ENCODE peak calls at places on chromosomes 13 and 19, in eight cellular contexts. C, R, O, I, W, J, E and L are unnamed samples. For H3K4me1, the result is how much of the 10 kb centered on the place peaks cover.

GRCh38 chr19:29741776-29742175 is 26.7 kb upstream of the C19orf12 start:
- DNase-seq in C (no peak), R (no peak), O (no peak), I (no peak), W (no peak), J (no peak), E (no peak), L (no peak)

GRCh38 chr19:44677019-44677809 is 5.9 kb downstream of the CEACAM19 start:
- DNase-seq in C (no peak), R (peak), O (peak), I (peak), W (peak), J (no peak), E (no peak), L (no peak)

GRCh38 chr19:29337029-29337428 is 124.1 kb upstream of the UQCRFS1 start:
- DNase-seq in C (no peak), R (no peak), O (no peak), I (no peak), W (no peak), J (no peak), E (no peak), L (no peak)

GRCh38 chr13:77330009-77330471 is 3.1 kb upstream of the MYCBP2 start:
- DNase-seq in C (no peak), R (no peak), O (no peak), I (no peak), W (no peak), J (no peak), E (no peak), L (no peak)

GRCh38 chr19:52904052-52904451 is 6.6 kb upstream of the ZNF320 start:
- DNase-seq in C (no peak), R (no peak), O (no peak), I (no peak), W (no peak), J (no peak), E (no peak), L (no peak)

GRCh38 chr19:1183543-1184172 is 9.6 kb upstream of the SBNO2 start:
- DNase-seq in C (no peak), R (peak), O (peak), I (peak), W (peak), J (peak), E (no peak), L (no peak)

GRCh38 chr19:3708207-3708931 is at the start of gene TJP3:
- DNase-seq in C (no peak), R (peak), O (peak), I (peak), W (no peak), J (peak), E (no peak), L (no peak)

GRCh38 chr19:2050991-2051770 is at the start of gene MKNK2:
- DNase-seq in C (peak), R (peak), O (peak), I (peak), W (peak), J (peak), E (peak), L (peak)

GRCh38 chr19:6276447-6276846 is 3.3 kb downstream of the MLLT1 start:
- DNase-seq in C (peak), R (peak), O (peak), I (no peak), W (no peak), J (peak), E (peak), L (no peak)

GRCh38 chr13:44695520-44695919 is 119.4 kb upstream of the TSC22D1 start:
- DNase-seq in C (no peak), R (no peak), O (no peak), I (no peak), W (no peak), J (no peak), E (no peak), L (no peak)

GRCh38 chr13:80374453-80374852 is 33.5 kb upstream of the SPRY2 start:
- DNase-seq in C (peak), R (no peak), O (no peak), I (no peak), W (no peak), J (peak), E (no peak), L (no peak)

GRCh38 chr13:27079421-27079958 is 92.1 kb downstream of the USP12 start:
- DNase-seq in C (no peak), R (no peak), O (no peak), I (no peak), W (peak), J (no peak), E (no peak), L (no peak)

GRCh38 chr13:40230833-40231266 is 435.6 kb downstream of the FOXO1 start:
- DNase-seq in C (no peak), R (no peak), O (peak), I (no peak), W (no peak), J (no peak), E (no peak), L (no peak)

GRCh38 chr19:51546650-51547396 is 15.4 kb upstream of the SIGLEC6 start:
- DNase-seq in C (no peak), R (no peak), O (no peak), I (no peak), W (no peak), J (no peak), E (no peak), L (no peak)

GRCh38 chr19:12792853-12793289 is 1.6 kb downstream of the JUNB start:
- DNase-seq in C (peak), R (no peak), O (no peak), I (no peak), W (no peak), J (no peak), E (peak), L (peak)

GRCh38 chr19:38221421-38221820 is 2.6 kb downstream of the DPF1 start:
- DNase-seq in C (no peak), R (no peak), O (no peak), I (no peak), W (no peak), J (no peak), E (no peak), L (no peak)

GRCh38 chr13:41577437-41577836 is 120.1 kb downstream of the RGCC start:
- DNase-seq in C (peak), R (peak), O (peak), I (no peak), W (no peak), J (peak), E (peak), L (no peak)

GRCh38 chr13:72255908-72256307 is 388.9 kb upstream of the DACH1 start:
- DNase-seq in C (no peak), R (peak), O (peak), I (peak), W (peak), J (no peak), E (no peak), L (no peak)

GRCh38 chr13:103794526-103794925 is 728.3 kb upstream of the SLC10A2 start:
- DNase-seq in C (no peak), R (no peak), O (no peak), I (no peak), W (no peak), J (no peak), E (no peak), L (no peak)

GRCh38 chr13:71149498-71150363 is 717.3 kb downstream of the DACH1 start:
- DNase-seq in C (no peak), R (no peak), O (no peak), I (no peak), W (no peak), J (no peak), E (no peak), L (no peak)

GRCh38 chr13:44368062-44368591 is 5.5 kb upstream of the SERP2 start:
- DNase-seq in C (no peak), R (no peak), O (no peak), I (no peak), W (no peak), J (no peak), E (no peak), L (no peak)

GRCh38 chr13:88031980-88032562 is 360.9 kb downstream of the SLITRK5 start:
- DNase-seq in C (no peak), R (no peak), O (no peak), I (no peak), W (no peak), J (no peak), E (no peak), L (no peak)

GRCh38 chr13:88908896-88909535 is 1237.8 kb downstream of the SLITRK5 start:
- DNase-seq in C (no peak), R (peak), O (no peak), I (no peak), W (no peak), J (peak), E (no peak), L (no peak)

GRCh38 chr13:72384186-72384823 is 343.1 kb downstream of the MZT1 start:
- DNase-seq in C (no peak), R (no peak), O (peak), I (no peak), W (no peak), J (no peak), E (no peak), L (no peak)

GRCh38 chr13:50400035-50400726 is 384.9 kb downstream of the KCNRG start:
- DNase-seq in C (peak), R (peak), O (peak), I (no peak), W (no peak), J (no peak), E (no peak), L (no peak)

GRCh38 chr19:5012688-5013457 is 44.0 kb downstream of the KDM4B start:
- DNase-seq in C (no peak), R (no peak), O (no peak), I (no peak), W (no peak), J (no peak), E (no peak), L (no peak)

GRCh38 chr13:44969858-44970484 is 19.3 kb downstream of the NUFIP1 start:
- DNase-seq in C (no peak), R (no peak), O (no peak), I (no peak), W (no peak), J (no peak), E (no peak), L (no peak)

GRCh38 chr19:40671404-40671803 is 19.0 kb downstream of the NUMBL start:
- DNase-seq in C (no peak), R (no peak), O (no peak), I (no peak), W (no peak), J (peak), E (no peak), L (no peak)

GRCh38 chr19:32869369-32870153 is at the start of gene SLC7A9:
- DNase-seq in C (no peak), R (no peak), O (no peak), I (no peak), W (no peak), J (no peak), E (no peak), L (no peak)

GRCh38 chr13:95281258-95281602 is 20.0 kb downstream of the ABCC4 start:
- DNase-seq in C (no peak), R (no peak), O (no peak), I (no peak), W (no peak), J (no peak), E (no peak), L (no peak)

GRCh38 chr13:97226013-97226412 is 3.9 kb downstream of the MBNL2 start:
- DNase-seq in C (no peak), R (peak), O (no peak), I (no peak), W (peak), J (no peak), E (no peak), L (no peak)
- H3K4me1 ChIP-seq in C (half or more), R (half or more), O (under half), I (under half), W (under half), J (under half), E (under half), L (under half)

GRCh38 chr13:32837307-32837972 is 178.8 kb upstream of the KL start:
- DNase-seq in C (no peak), R (no peak), O (no peak), I (no peak), W (peak), J (no peak), E (no peak), L (no peak)

GRCh38 chr13:32840840-32841713 is 175.1 kb upstream of the KL start:
- DNase-seq in C (no peak), R (peak), O (no peak), I (no peak), W (peak), J (no peak), E (no peak), L (no peak)

GRCh38 chr13:32840113-32840512 is 176.1 kb upstream of the KL start:
- DNase-seq in C (no peak), R (no peak), O (no peak), I (no peak), W (no peak), J (no peak), E (no peak), L (no peak)

GRCh38 chr13:32837973-32838940 is 178.0 kb upstream of the KL start:
- DNase-seq in C (no peak), R (peak), O (no peak), I (no peak), W (peak), J (no peak), E (no peak), L (no peak)

DNA sequence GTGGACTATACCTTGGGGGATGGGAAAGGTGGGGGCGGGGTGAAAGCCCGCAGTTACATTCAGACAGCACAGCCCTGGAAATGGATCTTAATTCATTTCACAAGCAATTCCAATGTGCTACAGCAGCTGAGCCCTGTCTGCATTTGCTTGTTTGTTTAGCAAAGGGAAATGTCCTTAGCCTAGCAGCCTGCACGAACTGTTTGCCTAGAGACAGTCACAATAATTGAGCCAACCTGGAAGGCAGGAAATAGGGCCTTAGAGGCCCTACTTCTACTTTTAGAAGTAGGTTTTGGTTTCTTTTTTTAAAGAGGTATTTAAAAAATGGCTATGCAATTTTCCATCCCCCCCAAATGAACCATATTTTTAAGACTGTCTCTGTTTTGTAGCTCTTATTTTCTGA is 177.2 kb upstream of the KL start:
- DNase-seq in C (no peak), R (peak), O (no peak), I (no peak), W (peak), J (peak), E (no peak), L (no peak)
- H3K27ac ChIP-seq in C (no peak), R (peak), O (peak), I (no peak), W (no peak), J (peak), E (no peak), L (no peak)

GRCh38 chr13:98564204-98564603 is 12.7 kb downstream of the STK24 start:
- DNase-seq in C (no peak), R (no peak), O (no peak), I (no peak), W (no peak), J (no peak), E (no peak), L (no peak)
- H3K4me1 ChIP-seq in C (half or more), R (half or more), O (under half), I (under half), W (under half), J (under half), E (under half), L (half or more)

GRCh38 chr19:19721896-19722295 is 11.0 kb downstream of the ZNF14 start:
- DNase-seq in C (no peak), R (no peak), O (no peak), I (no peak), W (no peak), J (no peak), E (no peak), L (no peak)
- H3K27ac ChIP-seq in C (no peak), R (no peak), O (no peak), I (no peak), W (no peak), J (no peak), E (no peak), L (no peak)

GRCh38 chr19:43606569-43607229 is 5.2 kb upstream of the SRRM5 start:
- DNase-seq in C (no peak), R (no peak), O (no peak), I (no peak), W (no peak), J (peak), E (no peak), L (no peak)

GRCh38 chr19:43607238-43608205 is 4.4 kb upstream of the SRRM5 start:
- DNase-seq in C (no peak), R (no peak), O (no peak), I (no peak), W (no peak), J (no peak), E (no peak), L (no peak)

GRCh38 chr19:43609872-43610271 is 2.0 kb upstream of the SRRM5 start:
- DNase-seq in C (no peak), R (no peak), O (no peak), I (no peak), W (no peak), J (no peak), E (no peak), L (no peak)

GRCh38 chr19:43610493-43610892 is 1.4 kb upstream of the SRRM5 start:
- DNase-seq in C (no peak), R (no peak), O (no peak), I (no peak), W (peak), J (no peak), E (no peak), L (no peak)

DNA sequence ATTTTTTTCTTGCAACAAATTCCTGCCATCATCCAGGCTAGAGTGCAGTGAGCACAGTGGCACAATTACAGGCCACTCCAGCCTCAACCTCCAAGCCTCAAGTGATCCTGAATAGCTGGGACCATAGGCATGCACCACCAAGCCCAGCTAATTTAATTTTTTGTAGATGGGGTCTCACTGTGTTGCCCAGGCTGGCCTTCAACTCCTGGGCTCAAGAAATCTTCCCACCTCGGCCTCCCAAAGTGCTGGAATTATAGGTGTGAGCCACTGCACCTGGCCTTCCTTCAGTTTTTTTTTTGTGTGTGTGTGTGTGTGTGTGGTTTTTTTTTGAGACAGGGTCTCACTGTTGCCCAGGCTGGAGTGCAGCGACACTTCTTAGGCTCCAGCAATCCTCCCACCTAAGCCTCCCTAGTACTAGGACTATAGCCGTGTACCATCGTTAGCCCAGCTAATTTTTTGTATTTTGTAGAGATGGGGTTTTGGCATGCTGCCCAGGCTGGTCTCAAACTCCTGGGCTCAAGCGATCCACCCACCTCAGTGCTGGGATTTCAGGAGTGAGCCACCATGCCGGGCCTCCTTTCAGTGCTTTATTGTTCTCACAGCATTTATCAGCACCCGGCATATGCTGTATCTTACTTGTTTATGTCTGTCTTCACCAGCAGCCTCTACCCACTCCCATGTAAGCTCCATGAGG is 5.9 kb upstream of the SRRM5 start:
- DNase-seq in C (no peak), R (no peak), O (no peak), I (no peak), W (no peak), J (no peak), E (no peak), L (no peak)
- H3K4me1 ChIP-seq in C (under half), R (under half), O (under half), I (under half), W (under half), J (under half), E (under half), L (under half)

GRCh38 chr13:23867027-23867491 is 22.1 kb downstream of the MIPEP start:
- DNase-seq in C (no peak), R (peak), O (no peak), I (no peak), W (peak), J (no peak), E (no peak), L (no peak)
- H3K27ac ChIP-seq in C (no peak), R (no peak), O (no peak), I (no peak), W (no peak), J (no peak), E (no peak), L (no peak)

DNA sequence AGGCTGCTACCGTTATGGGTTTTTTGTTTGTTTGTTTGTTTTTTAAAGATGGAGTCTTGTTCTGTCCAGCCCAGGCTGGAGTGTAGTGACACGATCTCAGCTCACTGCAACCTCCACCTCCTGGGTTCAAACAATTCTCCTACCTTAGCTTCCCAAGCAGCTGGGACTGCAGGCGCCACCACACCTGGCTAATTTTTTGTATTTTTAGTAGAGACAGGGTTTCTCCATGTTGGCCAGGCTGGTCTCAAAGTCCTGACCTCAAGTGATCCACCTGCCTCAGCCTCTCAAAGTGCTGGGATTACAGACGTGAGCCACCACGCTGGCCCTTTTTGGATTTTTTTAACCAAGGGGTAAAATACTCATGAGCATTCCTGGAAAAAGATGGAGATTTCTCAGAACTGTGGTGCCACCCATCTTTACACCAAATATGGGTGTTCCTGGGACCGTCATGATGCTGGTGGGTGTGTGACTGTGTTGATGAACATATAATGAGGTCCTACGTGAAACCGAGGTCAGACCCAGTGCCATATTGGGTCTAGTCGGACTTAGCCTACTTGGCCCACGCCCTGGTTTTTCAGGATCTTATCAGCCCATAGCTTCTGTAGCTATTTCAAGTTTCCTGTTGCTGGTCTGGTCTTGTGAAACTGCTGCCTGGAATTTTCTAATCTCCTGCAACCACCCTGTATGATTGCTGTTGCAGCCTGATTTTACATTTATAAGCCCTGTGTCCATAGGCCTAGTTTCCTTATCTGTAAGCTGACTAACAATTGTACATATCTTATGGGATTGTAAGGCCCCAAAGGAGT is 6.2 kb downstream of the PPP1R15A start:
- DNase-seq in C (no peak), R (no peak), O (peak), I (no peak), W (no peak), J (no peak), E (peak), L (peak)
- H3K4me1 ChIP-seq in C (under half), R (under half), O (under half), I (under half), W (under half), J (under half), E (under half), L (under half)

DNA sequence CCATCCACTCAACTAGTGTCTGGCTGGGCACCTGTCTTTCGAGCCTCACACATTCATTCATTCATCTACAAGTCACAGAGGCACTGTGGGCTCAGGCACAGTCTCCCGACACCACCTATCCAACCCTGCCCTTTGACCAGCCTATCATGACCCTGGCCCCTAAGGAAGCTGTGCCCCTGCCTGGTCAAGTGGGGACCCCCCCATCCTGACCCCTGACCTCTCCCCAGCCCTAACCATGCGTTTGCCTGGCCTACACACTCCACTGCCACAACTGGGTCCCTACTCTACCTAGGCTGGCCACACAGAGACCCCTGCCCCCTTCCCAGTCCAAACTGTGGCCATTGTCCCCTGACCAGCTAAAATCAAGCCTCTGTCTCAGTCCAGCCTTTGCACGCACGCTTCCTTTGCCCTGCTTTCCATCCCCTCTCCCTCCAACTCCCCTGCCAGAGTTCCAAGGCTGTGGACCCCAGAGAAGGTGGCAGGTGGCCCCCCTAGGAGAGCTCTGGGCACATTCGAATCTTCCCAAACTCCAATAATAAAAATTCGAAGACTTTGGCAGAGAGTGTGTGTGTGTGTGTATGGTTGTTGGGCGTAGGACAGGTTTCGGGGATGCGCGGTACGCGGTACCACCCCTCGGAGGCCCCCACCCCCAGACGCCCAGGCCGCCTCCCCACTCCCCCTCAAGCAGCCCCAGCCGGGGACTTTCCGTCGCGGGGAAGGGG is 404 bp upstream of the IL27RA start:
- DNase-seq in C (no peak), R (no peak), O (no peak), I (no peak), W (no peak), J (no peak), E (no peak), L (peak)
- H3K27ac ChIP-seq in C (peak), R (no peak), O (no peak), I (no peak), W (no peak), J (peak), E (no peak), L (peak)